ENCODE peak calls at places on chromosome 20, in five cellular contexts. U, T, V, P and D are unnamed samples.
A peak's percentile ranks its signal among the peaks of the same experiment; 100 is the strongest.

GRCh38 chr20:36308318-36308710 is 2.2 kb downstream of the DLGAP4 start:
- DNase-seq in U (no peak), T (no peak), V (no peak), P (no peak), D (no peak)

GRCh38 chr20:603116-603640 is 6.9 kb downstream of the TCF15 start:
- DNase-seq in U (no peak), T (no peak), V (no peak), P (no peak), D (no peak)

GRCh38 chr20:1001981-1002681 is at the start of gene RSPO4:
- DNase-seq in U (no peak), T (no peak), V (no peak), P (peak; percentile 80), D (no peak)

GRCh38 chr20:3874194-3874824 is 14.9 kb upstream of the PANK2 start:
- DNase-seq in U (no peak), T (no peak), V (no peak), P (no peak), D (no peak)

GRCh38 chr20:21100590-21101452 is 5.3 kb downstream of the LINC00237 start:
- DNase-seq in U (peak; percentile 65), T (peak; percentile 48), V (no peak), P (peak; percentile 84), D (peak; percentile 37)

GRCh38 chr20:22371843-22372242 is 212.5 kb downstream of the FOXA2 start:
- DNase-seq in U (no peak), T (no peak), V (no peak), P (no peak), D (no peak)

GRCh38 chr20:4721719-4722118 is at the start of gene PRND:
- DNase-seq in U (no peak), T (no peak), V (no peak), P (no peak), D (no peak)

GRCh38 chr20:4898282-4898681 is 103.0 kb downstream of the SLC23A2 start:
- DNase-seq in U (no peak), T (peak; percentile 69), V (peak; percentile 26), P (no peak), D (no peak)

GRCh38 chr20:36266189-36266588 is 29.9 kb downstream of the AAR2 start:
- DNase-seq in U (no peak), T (no peak), V (no peak), P (no peak), D (no peak)

GRCh38 chr20:50642288-50642803 is 49.0 kb downstream of the RIPOR3 start:
- DNase-seq in U (no peak), T (no peak), V (no peak), P (no peak), D (peak; percentile 95)

GRCh38 chr20:32261644-32262043 is 15.8 kb upstream of the KIF3B start:
- DNase-seq in U (no peak), T (no peak), V (no peak), P (no peak), D (no peak)

GRCh38 chr20:47506850-47507249 is 5.2 kb downstream of the NCOA3 start:
- DNase-seq in U (no peak), T (no peak), V (no peak), P (no peak), D (no peak)
- H3K4me3 ChIP-seq in U (no peak overlapping the region), T (no peak overlapping the region), V (no peak overlapping the region), P (no peak overlapping the region), D (no peak overlapping the region)

GRCh38 chr20:9353916-9354276 is 160.5 kb upstream of the LAMP5 start:
- DNase-seq in U (no peak), T (no peak), V (no peak), P (no peak), D (no peak)

GRCh38 chr20:9349256-9349655 is 165.1 kb upstream of the LAMP5 start:
- DNase-seq in U (no peak), T (no peak), V (no peak), P (no peak), D (peak; percentile 65)

GRCh38 chr20:9352740-9353139 is 161.7 kb upstream of the LAMP5 start:
- DNase-seq in U (no peak), T (no peak), V (no peak), P (no peak), D (no peak)

GRCh38 chr20:9354579-9354978 is 159.8 kb upstream of the LAMP5 start:
- DNase-seq in U (no peak), T (no peak), V (no peak), P (no peak), D (no peak)

GRCh38 chr20:9353180-9353915 is 161.0 kb upstream of the LAMP5 start:
- DNase-seq in U (no peak), T (no peak), V (no peak), P (no peak), D (no peak)
- TF ChIP-seq CTCF in U (no peak), T (no peak), V (no peak), P (no peak), D (no peak)

DNA sequence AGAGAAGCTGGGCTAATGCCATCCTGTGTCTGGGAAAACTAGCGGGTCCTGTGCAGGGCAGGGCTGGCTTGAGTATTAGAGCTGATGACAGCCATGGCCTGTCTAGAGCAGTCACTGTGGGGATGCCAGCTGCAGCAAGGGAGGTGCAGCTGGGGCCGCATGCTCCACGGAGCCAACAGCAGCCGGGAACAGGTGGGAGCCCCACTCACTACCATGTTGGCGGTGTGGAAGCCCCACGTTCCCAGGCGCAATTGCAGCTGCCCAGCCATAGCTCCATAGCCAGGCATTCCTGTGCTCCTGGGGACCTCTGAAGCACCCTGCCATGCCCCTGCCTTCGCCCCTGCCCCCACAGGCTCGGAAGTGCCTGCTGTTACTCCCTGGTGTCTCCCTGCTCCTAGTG is 213.0 kb downstream of the TFAP2C start:
- DNase-seq in U (no peak), T (no peak), V (no peak), P (no peak), D (no peak)
- H3K27me3 ChIP-seq in U (no peaks in the 10 kb centered on the region), T (no peaks in the 10 kb centered on the region), V (no peaks in the 10 kb centered on the region), P (peaks cover 32% of the 10 kb centered on the region), D (peaks cover 22% of the 10 kb centered on the region)

DNA sequence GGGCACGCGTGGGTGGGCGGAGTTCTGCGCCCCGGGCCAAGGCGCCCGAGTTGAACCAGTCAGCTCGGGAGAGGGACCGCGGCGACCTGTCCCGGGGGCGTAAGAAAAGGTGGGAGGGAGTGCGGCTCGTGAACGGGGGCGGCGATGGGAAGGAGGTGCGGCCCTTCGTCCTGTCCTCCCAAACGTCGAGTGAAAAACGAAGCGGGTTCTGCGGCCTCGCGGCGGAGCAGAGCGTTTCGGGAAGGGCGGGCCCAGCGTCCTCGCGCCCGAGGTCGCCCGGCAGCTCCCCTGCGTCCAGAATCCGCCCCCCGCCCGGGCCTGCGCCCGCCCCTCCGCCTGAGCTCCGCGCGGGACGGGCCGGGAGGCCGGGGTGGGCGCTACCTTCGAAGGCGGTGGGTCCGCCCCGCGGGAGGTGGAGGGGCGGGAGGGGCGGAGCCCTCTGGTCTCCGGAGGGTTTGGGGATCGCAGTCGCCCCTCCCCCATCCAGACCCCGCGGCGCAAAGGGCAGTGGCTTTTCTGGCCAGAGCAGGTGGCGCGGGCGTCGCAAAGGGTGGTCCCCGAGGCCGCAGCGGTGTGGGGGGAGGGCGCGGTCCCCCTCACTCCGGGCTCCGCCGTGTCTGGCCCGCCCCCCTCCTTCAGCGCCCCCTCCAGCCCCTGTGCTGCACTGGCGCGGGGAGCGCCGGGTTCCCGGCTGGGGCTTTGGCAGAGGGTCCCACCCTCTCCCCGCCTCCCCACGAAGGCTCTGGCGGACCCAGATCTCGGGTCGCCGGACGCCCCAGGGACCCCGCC is 838 bp downstream of the STMN3 start:
- DNase-seq in U (no peak), T (no peak), V (no peak), P (no peak), D (peak; percentile 65)
- H3K4me3 ChIP-seq in U (peak overlapping the region; percentile 55), T (peak overlapping the region; percentile 68), V (peak overlapping the region; percentile 58), P (peak overlapping the region; percentile 55), D (peak overlapping the region; percentile 95)

DNA sequence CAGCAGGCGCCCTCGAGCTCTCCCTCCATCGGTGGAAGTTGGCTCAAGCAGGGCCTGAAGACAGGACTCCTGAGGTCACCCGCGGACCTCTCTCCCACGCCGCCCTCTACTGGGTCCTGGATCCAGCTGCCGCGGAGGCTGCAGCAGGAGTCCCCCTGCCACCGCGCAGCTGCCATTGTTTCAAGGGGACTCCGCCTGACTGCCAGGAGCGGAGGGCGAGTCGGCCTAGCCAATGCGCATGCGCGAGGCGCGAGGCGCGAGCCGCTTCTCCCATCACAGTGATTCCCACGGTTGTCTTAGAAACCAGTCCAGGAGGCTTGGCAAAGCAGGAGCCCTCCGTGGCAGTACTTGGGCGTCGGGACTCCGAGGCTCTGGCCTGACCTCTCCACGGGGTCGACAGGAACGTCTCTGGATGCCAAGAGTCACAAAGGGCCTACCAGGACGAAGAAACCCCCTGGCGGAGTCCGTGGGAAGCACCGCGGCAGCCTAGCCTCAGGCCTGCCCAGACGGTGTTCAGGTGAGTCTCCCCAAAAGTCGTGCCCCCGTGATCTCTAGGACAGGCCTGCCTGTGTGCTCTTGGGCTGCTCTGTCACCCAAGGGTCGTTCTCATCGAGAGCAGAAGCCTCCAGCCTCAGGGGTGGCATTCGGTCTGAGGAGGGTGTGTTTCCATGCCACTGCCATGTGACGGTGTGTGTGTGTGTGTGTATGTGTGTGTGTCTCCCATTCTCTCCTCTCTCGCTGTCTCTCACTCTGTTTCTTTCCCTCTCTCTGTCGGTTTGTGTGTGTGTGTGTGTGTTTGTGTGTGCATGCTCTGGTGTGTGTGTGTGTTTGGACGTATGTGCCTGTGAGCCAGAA is 290.6 kb upstream of the ZNF337 start:
- DNase-seq in U (peak; percentile 78), T (peak; percentile 55), V (peak; percentile 27), P (peak; percentile 83), D (peak; percentile 54)
- TF ChIP-seq CTCF in U (no peak), T (no peak), V (peak; percentile 14), P (peak; percentile 27), D (peak; percentile 29)

GRCh38 chr20:40685349-40685748 is 3.7 kb downstream of the MAFB start:
- DNase-seq in U (no peak), T (no peak), V (no peak), P (no peak), D (no peak)
- H3K27me3 ChIP-seq in U (no peaks in the 10 kb centered on the region), T (no peaks in the 10 kb centered on the region), V (peaks cover 87% of the 10 kb centered on the region), P (peaks cover 86% of the 10 kb centered on the region), D (peaks cover 5% of the 10 kb centered on the region)

DNA sequence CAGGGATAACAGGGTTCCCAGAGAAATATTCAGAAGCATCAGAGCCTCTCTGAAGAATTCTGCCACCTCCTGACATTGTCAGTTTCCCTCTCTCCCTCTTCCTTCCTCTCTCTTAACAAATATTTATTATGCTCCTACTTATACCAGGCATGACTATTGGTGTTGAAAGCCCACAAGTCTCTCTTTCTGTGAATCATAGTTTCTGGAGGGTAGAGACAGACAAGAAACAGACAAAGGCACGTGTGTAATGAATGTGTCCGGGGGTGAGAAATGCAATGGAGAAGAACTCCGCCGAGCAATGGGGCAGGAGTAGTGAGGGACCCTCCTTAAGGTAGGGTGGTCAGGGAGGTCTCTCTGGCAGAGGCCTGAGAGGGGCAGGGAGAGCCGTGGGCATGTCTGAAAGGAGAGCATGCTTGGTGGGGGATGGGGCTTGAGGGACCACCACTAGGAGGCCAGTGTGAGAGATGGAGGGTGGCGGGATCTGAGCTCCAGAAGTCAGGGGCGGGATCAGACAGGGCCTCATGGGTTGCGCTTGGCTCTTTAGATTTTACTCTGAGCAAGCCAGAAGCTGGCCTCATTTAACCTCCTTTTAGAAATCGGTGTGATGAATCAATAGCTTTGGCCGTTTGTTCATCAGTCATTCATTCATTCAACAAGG is 57.3 kb downstream of the EYA2 start:
- DNase-seq in U (no peak), T (no peak), V (no peak), P (no peak), D (no peak)
- H3K4me3 ChIP-seq in U (no peak overlapping the region), T (no peak overlapping the region), V (no peak overlapping the region), P (no peak overlapping the region), D (no peak overlapping the region)

DNA sequence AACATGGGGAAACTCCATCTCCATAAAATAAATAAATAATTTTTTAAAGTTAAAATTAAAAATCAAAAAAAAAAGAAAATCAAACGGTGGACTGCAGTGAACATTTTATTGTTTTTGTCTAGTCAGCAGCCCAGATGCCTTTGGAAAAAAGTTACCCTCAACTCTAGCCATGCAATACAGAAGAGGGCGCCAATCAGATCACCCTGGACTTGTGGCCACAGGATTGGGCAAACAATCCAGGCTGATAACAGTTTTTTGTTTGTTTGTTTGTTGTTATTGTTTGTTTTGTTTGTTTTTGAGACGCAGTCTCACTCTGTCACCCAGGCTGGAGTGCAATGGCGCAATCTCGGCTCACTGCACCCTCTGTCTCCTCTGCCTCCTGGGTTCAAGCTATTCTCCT is 30.5 kb upstream of the NELFCD start:
- DNase-seq in U (no peak), T (no peak), V (no peak), P (no peak), D (no peak)
- TF ChIP-seq CTCF in U (no peak), T (no peak), V (no peak), P (no peak), D (no peak)